ENCODE peak calls at places on chromosomes 5 and 9, in six cellular contexts. N is LHCN-M2, L is T-helper 2 cell, P is nucleus accumbens, R is lower lobe of right lung, K is fibroblast of lung. G is an unnamed sample.

GRCh38 chr5:16784843-16785791 is 151.0 kb downstream of the MYO10 start:
- DNase-seq in N (peak; percentile 85), L (no peak), P (peak; percentile 5), R (no peak), K (peak; percentile 29), G (peak; percentile 78)

GRCh38 chr9:6413365-6414263 is 615 bp downstream of the UHRF2 start:
- DNase-seq in N (peak; percentile 17), L (peak; percentile 32), P (peak; percentile 72), R (peak; percentile 63), K (no peak), G (no peak)

GRCh38 chr9:2043881-2044462 is 28.8 kb downstream of the SMARCA2 start:
- DNase-seq in N (no peak), L (no peak), P (no peak), R (no peak), K (no peak), G (no peak)

GRCh38 chr5:29079771-29080170 is 2041.4 kb upstream of the CDH9 start:
- DNase-seq in N (no peak), L (no peak), P (no peak), R (no peak), K (no peak), G (no peak)

GRCh38 chr5:59466271-59466670 is 427.3 kb downstream of the PDE4D start:
- DNase-seq in N (no peak), L (no peak), P (no peak), R (no peak), K (no peak), G (no peak)

GRCh38 chr5:28603869-28604268 is 1565.5 kb upstream of the CDH9 start:
- DNase-seq in N (no peak), L (no peak), P (no peak), R (no peak), K (no peak), G (no peak)

GRCh38 chr5:126878085-126878484 is 101.1 kb downstream of the LMNB1 start:
- DNase-seq in N (no peak), L (no peak), P (no peak), R (no peak), K (no peak), G (no peak)

GRCh38 chr9:88005146-88005750 is 30.9 kb upstream of the CDK20 start:
- DNase-seq in N (no peak), L (no peak), P (no peak), R (no peak), K (peak; percentile 68), G (no peak)

GRCh38 chr9:5041390-5042115 is 56.5 kb downstream of the JAK2 start:
- DNase-seq in N (no peak), L (no peak), P (no peak), R (no peak), K (no peak), G (no peak)

GRCh38 chr5:102223542-102224444 is 72.3 kb downstream of the SLCO4C1 start:
- DNase-seq in N (peak; percentile 6), L (no peak), P (no peak), R (no peak), K (peak; percentile 10), G (peak; percentile 29)

GRCh38 chr9:136530472-136531089 is 15.3 kb downstream of the NOTCH1 start:
- DNase-seq in N (no peak), L (no peak), P (no peak), R (no peak), K (no peak), G (no peak)